ENCODE peak calls at places on chromosomes 5 and 9, in ten cellular contexts. One of them, this sample, is unnamed.

GRCh38 chr9:135152608-135153337 is 65.3 kb downstream of the OLFM1 start:
- DNase-seq in fibroblast of pulmonary artery: no peak
- DNase-seq in fibroblast of mammary gland: no peak
- DNase-seq in tibial artery: no peak
- DNase-seq in BE2C: peak
- DNase-seq in left ventricle myocardium inferior: no peak
- DNase-seq in tibial nerve: no peak
- DNase-seq in choroid plexus epithelial cell: no peak
- DNase-seq in transverse colon: no peak
- DNase-seq in CD8-positive, alpha-beta T cell: no peak
- DNase-seq in this sample: no peak

GRCh38 chr9:89421595-89421994 is 76.3 kb downstream of the SEMA4D start:
- DNase-seq in tibial artery: no peak
- DNase-seq in transverse colon: no peak
- DNase-seq in BE2C: no peak
- DNase-seq in choroid plexus epithelial cell: peak
- DNase-seq in left ventricle myocardium inferior: no peak
- DNase-seq in fibroblast of pulmonary artery: no peak
- DNase-seq in tibial nerve: no peak
- DNase-seq in fibroblast of mammary gland: peak
- DNase-seq in CD8-positive, alpha-beta T cell: no peak
- DNase-seq in this sample: no peak

GRCh38 chr9:137294091-137294683 is 7.9 kb downstream of the NRARP start:
- DNase-seq in choroid plexus epithelial cell: peak
- DNase-seq in tibial artery: no peak
- DNase-seq in fibroblast of mammary gland: peak
- DNase-seq in transverse colon: no peak
- DNase-seq in BE2C: peak
- DNase-seq in fibroblast of pulmonary artery: peak
- DNase-seq in tibial nerve: no peak
- DNase-seq in left ventricle myocardium inferior: no peak
- DNase-seq in CD8-positive, alpha-beta T cell: no peak
- DNase-seq in this sample: no peak

GRCh38 chr5:111384220-111384619 is 128.1 kb downstream of the STARD4 start:
- DNase-seq in left ventricle myocardium inferior: no peak
- DNase-seq in fibroblast of pulmonary artery: peak
- DNase-seq in CD8-positive, alpha-beta T cell: no peak
- DNase-seq in BE2C: no peak
- DNase-seq in fibroblast of mammary gland: peak
- DNase-seq in transverse colon: no peak
- DNase-seq in tibial artery: no peak
- DNase-seq in tibial nerve: no peak
- DNase-seq in choroid plexus epithelial cell: peak
- DNase-seq in this sample: no peak

GRCh38 chr9:109499631-109500120 is 1.6 kb upstream of the PTPN3 start:
- DNase-seq in fibroblast of mammary gland: peak
- DNase-seq in tibial artery: peak
- DNase-seq in choroid plexus epithelial cell: peak
- DNase-seq in left ventricle myocardium inferior: peak
- DNase-seq in tibial nerve: no peak
- DNase-seq in BE2C: peak
- DNase-seq in fibroblast of pulmonary artery: peak
- DNase-seq in CD8-positive, alpha-beta T cell: no peak
- DNase-seq in transverse colon: peak
- DNase-seq in this sample: no peak

GRCh38 chr5:141945511-141946024 is 12.4 kb downstream of the PCDH12 start:
- DNase-seq in tibial artery: peak
- DNase-seq in transverse colon: no peak
- DNase-seq in fibroblast of pulmonary artery: no peak
- DNase-seq in CD8-positive, alpha-beta T cell: no peak
- DNase-seq in BE2C: no peak
- DNase-seq in tibial nerve: no peak
- DNase-seq in fibroblast of mammary gland: no peak
- DNase-seq in left ventricle myocardium inferior: no peak
- DNase-seq in choroid plexus epithelial cell: peak
- DNase-seq in this sample: no peak

GRCh38 chr9:106682420-106682819 is 180.5 kb upstream of the ZNF462 start:
- DNase-seq in transverse colon: no peak
- DNase-seq in choroid plexus epithelial cell: no peak
- DNase-seq in left ventricle myocardium inferior: no peak
- DNase-seq in fibroblast of mammary gland: no peak
- DNase-seq in CD8-positive, alpha-beta T cell: no peak
- DNase-seq in fibroblast of pulmonary artery: peak
- DNase-seq in BE2C: no peak
- DNase-seq in tibial nerve: no peak
- DNase-seq in tibial artery: no peak
- DNase-seq in this sample: no peak

GRCh38 chr9:592225-592624 is 249.3 kb upstream of the DMRT1 start:
- DNase-seq in tibial nerve: no peak
- DNase-seq in fibroblast of mammary gland: no peak
- DNase-seq in choroid plexus epithelial cell: no peak
- DNase-seq in BE2C: no peak
- DNase-seq in tibial artery: no peak
- DNase-seq in transverse colon: peak
- DNase-seq in left ventricle myocardium inferior: no peak
- DNase-seq in fibroblast of pulmonary artery: no peak
- DNase-seq in CD8-positive, alpha-beta T cell: no peak
- DNase-seq in this sample: no peak

GRCh38 chr5:175696139-175696854 is 38.4 kb downstream of the HRH2 start:
- DNase-seq in CD8-positive, alpha-beta T cell: peak
- DNase-seq in BE2C: peak
- DNase-seq in choroid plexus epithelial cell: peak
- DNase-seq in fibroblast of pulmonary artery: peak
- DNase-seq in tibial nerve: peak
- DNase-seq in tibial artery: peak
- DNase-seq in transverse colon: peak
- DNase-seq in left ventricle myocardium inferior: peak
- DNase-seq in fibroblast of mammary gland: no peak
- DNase-seq in this sample: no peak

GRCh38 chr5:68070641-68071191 is 144.8 kb upstream of the PIK3R1 start:
- DNase-seq in fibroblast of mammary gland: peak
- DNase-seq in tibial artery: no peak
- DNase-seq in left ventricle myocardium inferior: no peak
- DNase-seq in choroid plexus epithelial cell: no peak
- DNase-seq in tibial nerve: no peak
- DNase-seq in fibroblast of pulmonary artery: no peak
- DNase-seq in transverse colon: no peak
- DNase-seq in CD8-positive, alpha-beta T cell: no peak
- DNase-seq in BE2C: no peak
- DNase-seq in this sample: peak

GRCh38 chr9:18327106-18327505 is 146.8 kb upstream of the ADAMTSL1 start:
- DNase-seq in tibial artery: no peak
- DNase-seq in left ventricle myocardium inferior: no peak
- DNase-seq in fibroblast of pulmonary artery: no peak
- DNase-seq in BE2C: no peak
- DNase-seq in transverse colon: no peak
- DNase-seq in tibial nerve: no peak
- DNase-seq in choroid plexus epithelial cell: no peak
- DNase-seq in CD8-positive, alpha-beta T cell: no peak
- DNase-seq in fibroblast of mammary gland: peak
- DNase-seq in this sample: no peak

GRCh38 chr5:172093965-172094364 is 87.5 kb upstream of the FBXW11 start:
- DNase-seq in CD8-positive, alpha-beta T cell: no peak
- DNase-seq in fibroblast of pulmonary artery: peak
- DNase-seq in choroid plexus epithelial cell: peak
- DNase-seq in transverse colon: no peak
- DNase-seq in left ventricle myocardium inferior: peak
- DNase-seq in tibial artery: peak
- DNase-seq in BE2C: no peak
- DNase-seq in tibial nerve: no peak
- DNase-seq in fibroblast of mammary gland: no peak
- DNase-seq in this sample: no peak

GRCh38 chr5:96952118-96952750 is 16.4 kb downstream of the LNPEP start:
- DNase-seq in tibial artery: no peak
- DNase-seq in CD8-positive, alpha-beta T cell: no peak
- DNase-seq in fibroblast of pulmonary artery: no peak
- DNase-seq in left ventricle myocardium inferior: no peak
- DNase-seq in tibial nerve: no peak
- DNase-seq in fibroblast of mammary gland: no peak
- DNase-seq in BE2C: no peak
- DNase-seq in choroid plexus epithelial cell: peak
- DNase-seq in transverse colon: no peak
- DNase-seq in this sample: no peak
- H3K4me3 ChIP-seq in tibial artery: no peak
- H3K4me3 ChIP-seq in CD8-positive, alpha-beta T cell: no peak
- H3K4me3 ChIP-seq in fibroblast of pulmonary artery: no peak
- H3K4me3 ChIP-seq in left ventricle myocardium inferior: no peak
- H3K4me3 ChIP-seq in tibial nerve: no peak
- H3K4me3 ChIP-seq in fibroblast of mammary gland: no peak
- H3K4me3 ChIP-seq in BE2C: no peak
- H3K4me3 ChIP-seq in choroid plexus epithelial cell: no peak
- H3K4me3 ChIP-seq in transverse colon: no peak
- H3K4me3 ChIP-seq in this sample: no peak

GRCh38 chr9:32258482-32258881 is 126.0 kb upstream of the ACO1 start:
- DNase-seq in tibial nerve: no peak
- DNase-seq in CD8-positive, alpha-beta T cell: no peak
- DNase-seq in BE2C: no peak
- DNase-seq in tibial artery: no peak
- DNase-seq in fibroblast of mammary gland: no peak
- DNase-seq in fibroblast of pulmonary artery: no peak
- DNase-seq in choroid plexus epithelial cell: no peak
- DNase-seq in left ventricle myocardium inferior: no peak
- DNase-seq in transverse colon: no peak
- DNase-seq in this sample: no peak

GRCh38 chr9:32260481-32260880 is 124.0 kb upstream of the ACO1 start:
- DNase-seq in CD8-positive, alpha-beta T cell: no peak
- DNase-seq in transverse colon: no peak
- DNase-seq in BE2C: no peak
- DNase-seq in tibial nerve: no peak
- DNase-seq in fibroblast of mammary gland: no peak
- DNase-seq in choroid plexus epithelial cell: no peak
- DNase-seq in tibial artery: no peak
- DNase-seq in left ventricle myocardium inferior: no peak
- DNase-seq in fibroblast of pulmonary artery: no peak
- DNase-seq in this sample: no peak

GRCh38 chr9:32265037-32265436 is 119.4 kb upstream of the ACO1 start:
- DNase-seq in BE2C: no peak
- DNase-seq in transverse colon: no peak
- DNase-seq in choroid plexus epithelial cell: peak
- DNase-seq in fibroblast of pulmonary artery: no peak
- DNase-seq in left ventricle myocardium inferior: no peak
- DNase-seq in CD8-positive, alpha-beta T cell: no peak
- DNase-seq in tibial nerve: no peak
- DNase-seq in tibial artery: no peak
- DNase-seq in fibroblast of mammary gland: no peak
- DNase-seq in this sample: no peak

DNA sequence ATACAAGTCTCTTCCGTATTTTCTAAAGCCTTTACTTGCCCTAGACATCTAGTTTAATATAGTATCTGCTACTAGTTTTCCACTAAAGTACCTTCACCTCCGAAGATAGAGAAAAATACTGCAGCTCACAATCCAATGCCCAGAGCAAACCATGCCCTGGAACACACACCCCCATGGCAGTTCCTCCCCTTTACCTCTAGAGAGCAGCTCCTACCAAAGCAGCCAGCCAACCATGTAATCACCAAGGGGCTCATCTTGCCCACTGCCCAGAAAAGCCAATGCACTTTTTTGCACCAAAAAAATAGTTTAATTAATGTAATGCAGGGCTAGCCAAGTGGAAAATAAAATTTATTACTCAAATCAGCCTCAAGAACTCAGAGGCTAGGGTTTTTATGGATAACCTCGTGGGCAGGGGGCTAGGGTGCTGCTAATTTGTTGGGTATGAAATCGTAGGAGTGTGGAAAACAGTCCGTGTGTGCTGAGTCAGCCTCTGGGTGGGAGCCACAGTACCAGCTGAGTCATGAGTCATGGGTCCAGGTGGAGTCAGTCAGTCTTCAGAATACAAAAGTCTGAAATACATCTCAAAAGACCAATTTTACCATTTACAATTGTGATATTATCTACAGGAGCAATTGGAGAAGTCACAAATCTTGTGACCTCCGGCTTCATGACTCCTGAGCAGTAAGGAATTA is 120.1 kb upstream of the ACO1 start:
- DNase-seq in tibial nerve: no peak
- DNase-seq in fibroblast of mammary gland: peak
- DNase-seq in choroid plexus epithelial cell: peak
- DNase-seq in left ventricle myocardium inferior: no peak
- DNase-seq in transverse colon: no peak
- DNase-seq in fibroblast of pulmonary artery: peak
- DNase-seq in CD8-positive, alpha-beta T cell: no peak
- DNase-seq in tibial artery: no peak
- DNase-seq in BE2C: no peak
- DNase-seq in this sample: no peak
- TF ChIP-seq CTCF in tibial nerve: no peak
- TF ChIP-seq CTCF in fibroblast of mammary gland: no peak
- TF ChIP-seq CTCF in choroid plexus epithelial cell: no peak
- TF ChIP-seq CTCF in left ventricle myocardium inferior: no peak
- TF ChIP-seq CTCF in transverse colon: no peak
- TF ChIP-seq CTCF in fibroblast of pulmonary artery: no peak
- TF ChIP-seq CTCF in CD8-positive, alpha-beta T cell: no peak
- TF ChIP-seq CTCF in tibial artery: no peak
- TF ChIP-seq CTCF in BE2C: peak
- TF ChIP-seq CTCF in this sample: no peak

DNA sequence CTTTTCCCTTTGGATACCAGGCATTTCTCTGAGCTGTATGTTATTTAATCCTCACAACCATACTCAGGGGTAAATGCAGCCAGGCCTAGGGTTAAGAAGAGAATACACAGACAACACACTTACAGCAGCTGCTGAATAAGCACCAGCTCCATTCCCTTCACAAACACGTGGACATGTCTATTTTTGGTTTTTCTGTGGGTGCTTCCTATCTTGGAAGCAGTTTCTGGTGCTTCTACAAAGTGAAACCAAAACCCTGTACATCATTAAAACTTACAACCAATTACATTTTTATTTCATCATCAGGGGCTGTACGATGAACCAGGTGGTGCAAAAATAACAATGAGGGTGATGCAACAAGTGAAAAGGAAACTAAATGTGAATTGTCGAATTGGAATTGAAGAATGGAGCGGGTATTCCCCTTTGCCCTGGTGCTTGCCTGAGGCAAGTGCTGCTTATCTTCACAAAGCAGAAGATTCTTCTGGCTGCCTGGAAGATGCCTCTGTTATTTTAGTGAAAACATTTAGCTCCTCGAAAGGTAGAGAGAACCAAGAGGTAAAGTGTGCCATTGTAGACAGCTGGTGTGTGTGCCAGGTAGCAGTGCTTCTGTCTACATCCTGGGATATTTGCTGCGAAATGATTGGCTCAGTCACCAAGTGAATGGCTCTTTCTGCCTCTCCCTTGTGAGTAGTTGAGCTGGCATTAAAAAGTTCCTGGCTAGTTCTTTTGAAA is 18.6 kb upstream of the IFNB1 start:
- DNase-seq in tibial artery: no peak
- DNase-seq in choroid plexus epithelial cell: peak
- DNase-seq in left ventricle myocardium inferior: no peak
- DNase-seq in CD8-positive, alpha-beta T cell: peak
- DNase-seq in tibial nerve: no peak
- DNase-seq in fibroblast of pulmonary artery: peak
- DNase-seq in BE2C: no peak
- DNase-seq in fibroblast of mammary gland: peak
- DNase-seq in transverse colon: no peak
- DNase-seq in this sample: peak
- H3K4me3 ChIP-seq in tibial artery: peak
- H3K4me3 ChIP-seq in choroid plexus epithelial cell: peak
- H3K4me3 ChIP-seq in left ventricle myocardium inferior: peak
- H3K4me3 ChIP-seq in CD8-positive, alpha-beta T cell: peak
- H3K4me3 ChIP-seq in tibial nerve: no peak
- H3K4me3 ChIP-seq in fibroblast of pulmonary artery: peak
- H3K4me3 ChIP-seq in BE2C: peak
- H3K4me3 ChIP-seq in fibroblast of mammary gland: no peak
- H3K4me3 ChIP-seq in transverse colon: no peak
- H3K4me3 ChIP-seq in this sample: peak

GRCh38 chr5:74056789-74057164 is 430.8 kb downstream of the ARHGEF28 start:
- DNase-seq in choroid plexus epithelial cell: peak
- DNase-seq in fibroblast of pulmonary artery: peak
- DNase-seq in CD8-positive, alpha-beta T cell: no peak
- DNase-seq in tibial artery: no peak
- DNase-seq in transverse colon: peak
- DNase-seq in tibial nerve: no peak
- DNase-seq in fibroblast of mammary gland: peak
- DNase-seq in left ventricle myocardium inferior: no peak
- DNase-seq in BE2C: no peak
- DNase-seq in this sample: peak
- TF ChIP-seq CTCF in choroid plexus epithelial cell: peak
- TF ChIP-seq CTCF in fibroblast of pulmonary artery: peak
- TF ChIP-seq CTCF in CD8-positive, alpha-beta T cell: no peak
- TF ChIP-seq CTCF in tibial artery: no peak
- TF ChIP-seq CTCF in transverse colon: peak
- TF ChIP-seq CTCF in tibial nerve: no peak
- TF ChIP-seq CTCF in fibroblast of mammary gland: peak
- TF ChIP-seq CTCF in left ventricle myocardium inferior: peak
- TF ChIP-seq CTCF in BE2C: peak
- TF ChIP-seq CTCF in this sample: peak

This sample was measured in AG10803.